ENCODE peak calls at places on chromosomes 7 and 10, in five cellular contexts. Q is AG04449; C is nephron progenitor cell; O is stimulated activated CD4-positive, alpha-beta T cell treated with anti-CD3 and anti-CD28 coated beads, Interleukin-15, amount 100 ng/mL, for 24 hours; M is endothelial cell. A is an unnamed sample.

GRCh38 chr7:89334785-89335184 is 539.2 kb upstream of the TEX47 start:
- DNase-seq in Q (no peak), O (no peak), C (no peak), M (no peak), A (no peak)

GRCh38 chr7:34463830-34464229 is 194.2 kb upstream of the NPSR1 start:
- DNase-seq in O (no peak), C (no peak), Q (no peak), M (no peak), A (no peak)

GRCh38 chr10:51117053-51117660 is 42.9 kb downstream of the PRKG1 start:
- DNase-seq in Q (peak), C (no peak), M (no peak), O (no peak), A (no peak)

GRCh38 chr7:129499915-129500463 is 2.3 kb upstream of the SMKR1 start:
- DNase-seq in Q (no peak), M (no peak), O (no peak), C (no peak), A (no peak)

GRCh38 chr10:132739225-132739613 is 46.7 kb downstream of the NKX6-2 start:
- DNase-seq in M (no peak), C (no peak), O (no peak), Q (no peak), A (no peak)

GRCh38 chr7:141074162-141074989 is 512 bp downstream of the TMEM178B start:
- DNase-seq in Q (no peak), O (peak), C (peak), M (peak), A (peak)

GRCh38 chr10:70751356-70751755 is 33.8 kb downstream of the TBATA start:
- DNase-seq in C (no peak), Q (no peak), M (no peak), O (no peak), A (no peak)

GRCh38 chr10:25417611-25418010 is 242.8 kb downstream of the GPR158 start:
- DNase-seq in M (no peak), O (no peak), Q (no peak), C (no peak), A (no peak)

GRCh38 chr10:18140149-18140956 is at the start of gene CACNB2:
- DNase-seq in M (peak), O (peak), Q (no peak), C (peak), A (peak)

GRCh38 chr10:69804775-69805174 is 3.1 kb downstream of the COL13A1 start:
- DNase-seq in C (no peak), Q (no peak), O (no peak), M (no peak), A (no peak)

GRCh38 chr7:100545636-100546128 is 6.7 kb downstream of the AGFG2 start:
- DNase-seq in Q (peak), O (peak), M (no peak), C (no peak), A (peak)

GRCh38 chr7:15602236-15602635 is 40.4 kb upstream of the AGMO start:
- DNase-seq in O (no peak), C (no peak), M (no peak), Q (no peak), A (no peak)

GRCh38 chr7:154182361-154182760 is 130.2 kb downstream of the DPP6 start:
- DNase-seq in C (no peak), Q (no peak), M (no peak), O (no peak), A (no peak)

A was measured in activated CD4-positive, alpha-beta T cell treated with anti-CD3 and anti-CD28 coated beads for 48 hours.